ENCODE peak calls at places on chromosomes 13 and 19, in five cellular contexts. Y is AG09309, W is kidney epithelial cell, F is cardiac fibroblast, R is GM23338. I is an unnamed sample.

GRCh38 chr19:52585101-52585500 is 15.0 kb downstream of the ZNF701 start:
- DNase-seq in Y (no peak), W (no peak), F (no peak), R (peak), I (peak)

GRCh38 chr13:45564108-45564507 is 51.4 kb downstream of the ERICH6B start:
- DNase-seq in Y (peak), W (peak), F (peak), R (no peak), I (peak)

GRCh38 chr13:20461481-20461859 is 64.2 kb downstream of the CRYL1 start:
- DNase-seq in Y (no peak), W (peak), F (peak), R (no peak), I (peak)

GRCh38 chr13:76383671-76384461 is 502.3 kb downstream of the KCTD12 start:
- DNase-seq in Y (peak), W (peak), F (peak), R (no peak), I (peak)

GRCh38 chr19:10927691-10928562 is 512 bp downstream of the YIPF2 start:
- DNase-seq in Y (no peak), W (no peak), F (no peak), R (no peak), I (no peak)

GRCh38 chr19:35666251-35666913 is at the start of gene UPK1A:
- DNase-seq in Y (no peak), W (no peak), F (no peak), R (no peak), I (no peak)

GRCh38 chr13:52085416-52085815 is 43.5 kb downstream of the NEK5 start:
- DNase-seq in Y (peak), W (no peak), F (peak), R (no peak), I (peak)

GRCh38 chr13:93522486-93522885 is 295.9 kb downstream of the GPC6 start:
- DNase-seq in Y (no peak), W (peak), F (peak), R (peak), I (peak)

GRCh38 chr19:28171983-28172382 is 1041.0 kb downstream of the UQCRFS1 start:
- DNase-seq in Y (no peak), W (no peak), F (no peak), R (no peak), I (no peak)

GRCh38 chr13:83943530-83944279 is 61.4 kb upstream of the SLITRK1 start:
- DNase-seq in Y (no peak), W (no peak), F (no peak), R (peak), I (peak)

GRCh38 chr13:21181671-21182070 is 5.2 kb downstream of the MRPL57 start:
- DNase-seq in Y (no peak), W (no peak), F (no peak), R (no peak), I (no peak)

GRCh38 chr19:44051654-44052402 is at the start of gene ZNF223:
- DNase-seq in Y (peak), W (peak), F (peak), R (peak), I (peak)

GRCh38 chr19:44055870-44056269 is 4.0 kb downstream of the ZNF223 start:
- DNase-seq in Y (no peak), W (no peak), F (no peak), R (peak), I (no peak)

DNA sequence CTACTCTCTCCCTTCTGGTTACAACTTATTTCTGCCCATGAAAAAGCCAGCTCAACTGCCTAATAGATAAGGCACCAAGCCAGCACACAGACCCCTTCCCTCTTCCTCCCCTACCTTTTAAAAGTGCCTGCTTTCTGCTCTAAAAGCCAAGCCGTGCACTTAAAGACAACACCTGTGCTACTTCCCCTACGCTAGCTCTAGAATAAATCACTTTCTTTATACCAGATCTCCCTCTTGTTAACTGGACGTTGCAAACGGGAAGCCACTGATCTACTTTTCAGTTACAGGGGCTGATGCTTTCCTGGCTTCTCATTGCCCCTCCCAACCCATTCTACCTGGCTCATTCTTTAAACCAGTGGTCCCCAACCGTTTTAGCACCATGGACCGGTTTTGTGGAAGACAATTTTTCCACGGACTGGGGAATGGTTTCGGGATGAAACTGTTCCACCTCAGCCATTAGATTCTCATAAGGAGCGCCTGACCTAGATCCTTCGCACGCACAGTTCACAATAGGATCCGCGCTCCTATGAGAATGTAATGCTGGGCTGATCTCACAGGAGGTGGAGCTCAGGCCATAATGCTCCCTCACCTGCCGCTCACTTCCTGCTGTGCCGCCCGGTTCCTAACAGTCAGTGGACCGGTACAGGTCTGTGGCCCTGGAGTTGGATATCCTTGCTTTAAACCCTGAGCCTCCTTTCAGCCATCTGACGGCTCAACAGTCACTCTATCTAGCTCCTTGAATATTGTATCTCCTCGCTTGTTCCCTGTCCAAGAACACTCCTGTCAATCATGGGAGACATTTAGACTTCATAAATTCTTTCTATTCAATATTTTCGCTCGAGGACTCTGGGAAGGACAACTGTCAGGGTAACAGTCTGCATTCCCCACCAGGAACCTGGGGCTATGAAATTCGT is 839 bp upstream of the ZNF223 start:
- DNase-seq in Y (no peak), W (no peak), F (no peak), R (peak), I (peak)
- H3K4me3 ChIP-seq in Y (peak), W (peak), F (peak), R (peak), I (peak)

GRCh38 chr13:62207388-62207787 is 791.7 kb upstream of the PCDH20 start:
- DNase-seq in Y (no peak), W (no peak), F (no peak), R (no peak), I (no peak)

GRCh38 chr13:62212246-62212645 is 796.6 kb upstream of the PCDH20 start:
- DNase-seq in Y (no peak), W (no peak), F (no peak), R (peak), I (no peak)

GRCh38 chr13:62205273-62205672 is 789.6 kb upstream of the PCDH20 start:
- DNase-seq in Y (no peak), W (no peak), F (no peak), R (no peak), I (no peak)

GRCh38 chr13:62210951-62211350 is 795.3 kb upstream of the PCDH20 start:
- DNase-seq in Y (no peak), W (no peak), F (no peak), R (no peak), I (no peak)

GRCh38 chr13:62209539-62209938 is 793.9 kb upstream of the PCDH20 start:
- DNase-seq in Y (no peak), W (no peak), F (no peak), R (no peak), I (no peak)
- H3K4me3 ChIP-seq in Y (no peak), W (no peak), F (no peak), R (no peak), I (no peak)

GRCh38 chr19:889662-890295 is 3.2 kb downstream of the MED16 start:
- DNase-seq in Y (no peak), W (no peak), F (no peak), R (no peak), I (no peak)
- H3K4me3 ChIP-seq in Y (no peak), W (no peak), F (no peak), R (no peak), I (no peak)

DNA sequence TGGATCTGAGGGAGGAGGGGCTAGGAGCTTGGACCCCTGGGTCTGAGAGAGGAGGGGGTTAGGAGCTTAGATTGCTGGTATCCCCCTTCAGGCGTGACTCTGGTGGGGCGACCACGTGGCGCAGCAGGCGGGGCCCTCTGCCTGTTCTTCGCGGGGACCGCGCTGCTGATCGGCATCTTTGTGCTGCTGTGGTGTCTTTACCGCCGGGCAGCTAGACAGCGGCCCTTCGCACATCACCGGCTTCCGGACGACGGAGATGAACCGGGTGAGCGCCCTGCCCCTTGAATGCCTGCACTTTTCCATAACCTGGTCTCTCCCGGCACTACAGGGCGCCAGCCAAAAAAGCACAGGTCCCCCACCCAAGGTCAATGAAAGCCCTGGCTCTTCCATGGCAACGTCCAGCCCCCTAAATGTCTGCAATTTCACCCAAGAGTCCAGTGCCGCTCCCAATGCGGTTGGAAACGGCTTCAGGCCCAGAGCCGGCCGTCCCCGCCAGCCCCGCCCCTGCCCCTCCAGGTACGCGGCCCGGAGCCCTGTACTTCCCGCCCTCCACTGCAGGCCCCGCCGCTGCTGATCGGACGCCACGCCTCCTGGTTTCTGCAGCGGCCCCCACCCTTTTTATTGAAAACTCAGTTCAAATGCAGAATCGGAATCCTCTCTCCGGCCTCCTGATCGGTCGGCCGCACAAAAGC is 2.8 kb downstream of the GFY start:
- DNase-seq in Y (no peak), W (no peak), F (no peak), R (peak), I (no peak)
- H3K4me3 ChIP-seq in Y (no peak), W (no peak), F (no peak), R (peak), I (no peak)

GRCh38 chr13:27830010-27830409 is 37.7 kb downstream of the GSX1 start:
- DNase-seq in Y (no peak), W (no peak), F (peak), R (peak), I (peak)
- H3K4me3 ChIP-seq in Y (no peak), W (no peak), F (no peak), R (peak), I (peak)

GRCh38 chr13:99257291-99257690 is 888 bp downstream of the GPR18 start:
- DNase-seq in Y (no peak), W (no peak), F (no peak), R (no peak), I (no peak)
- H3K4me3 ChIP-seq in Y (no peak), W (no peak), F (no peak), R (no peak), I (no peak)

GRCh38 chr19:16825312-16826168 is 3.7 kb upstream of the SIN3B start:
- DNase-seq in Y (no peak), W (peak), F (peak), R (peak), I (peak)
- H3K4me3 ChIP-seq in Y (peak), W (peak), F (peak), R (peak), I (peak)

DNA sequence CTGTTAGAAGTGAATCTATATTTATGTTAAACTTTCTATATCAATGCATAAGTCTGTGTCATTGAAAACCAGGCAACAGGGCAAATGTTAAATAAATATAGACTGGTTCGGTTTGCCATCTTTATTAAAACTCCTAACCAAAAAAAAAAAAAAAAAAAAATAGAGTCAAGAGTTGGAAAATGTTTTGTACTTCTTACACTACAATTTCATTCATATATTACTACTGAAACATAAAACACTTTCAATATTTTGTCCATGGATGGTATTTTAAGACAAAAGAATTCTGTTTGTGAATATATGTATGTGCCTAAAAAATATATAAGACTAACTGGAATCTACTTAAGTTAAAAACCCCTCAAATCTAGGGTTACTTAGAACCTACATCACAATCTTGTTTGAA is 5.2 kb downstream of the DACH1 start:
- DNase-seq in Y (no peak), W (no peak), F (no peak), R (no peak), I (no peak)
- H3K4me3 ChIP-seq in Y (no peak), W (no peak), F (no peak), R (no peak), I (no peak)